ENCODE peak calls at places on chromosomes 7 and 10, in five cellular contexts. N is A549, Q is neuronal stem cell, M is PC-3, J is mesendoderm. H is an unnamed sample.

GRCh38 chr10:3668276-3668960 is 116.6 kb downstream of the KLF6 start:
- DNase-seq in N (no peak), Q (no peak), M (no peak), J (peak; percentile 98), H (no peak)

GRCh38 chr10:108544500-108545120 is 1378.7 kb downstream of the XPNPEP1 start:
- DNase-seq in N (peak; percentile 1), Q (peak; percentile 57), M (peak; percentile 77), J (peak; percentile 73), H (peak; percentile 78)

GRCh38 chr10:111756541-111757061 is 427.0 kb downstream of the GPAM start:
- DNase-seq in N (peak; percentile 1), Q (peak; percentile 36), M (peak; percentile 21), J (peak; percentile 91), H (peak; percentile 84)

GRCh38 chr10:89183571-89183970 is 23.5 kb downstream of the CH25H start:
- DNase-seq in N (no peak), Q (no peak), M (no peak), J (no peak), H (no peak)

GRCh38 chr10:46068905-46069304 is 22.8 kb upstream of the MSMB start:
- DNase-seq in N (no peak), Q (no peak), M (no peak), J (no peak), H (no peak)

GRCh38 chr7:35241884-35242283 is 12.0 kb downstream of the TBX20 start:
- DNase-seq in N (no peak), Q (no peak), M (peak; percentile 7), J (peak; percentile 44), H (no peak)

GRCh38 chr10:43196981-43197833 is 59.0 kb downstream of the CSGALNACT2 start:
- DNase-seq in N (no peak), Q (no peak), M (no peak), J (no peak), H (no peak)

GRCh38 chr7:80665526-80665925 is 27.1 kb downstream of the CD36 start:
- DNase-seq in N (no peak), Q (no peak), M (no peak), J (no peak), H (no peak)

GRCh38 chr7:66281678-66282593 is 76.8 kb downstream of the TPST1 start:
- DNase-seq in N (no peak), Q (no peak), M (peak; percentile 95), J (peak; percentile 34), H (no peak)

DNA sequence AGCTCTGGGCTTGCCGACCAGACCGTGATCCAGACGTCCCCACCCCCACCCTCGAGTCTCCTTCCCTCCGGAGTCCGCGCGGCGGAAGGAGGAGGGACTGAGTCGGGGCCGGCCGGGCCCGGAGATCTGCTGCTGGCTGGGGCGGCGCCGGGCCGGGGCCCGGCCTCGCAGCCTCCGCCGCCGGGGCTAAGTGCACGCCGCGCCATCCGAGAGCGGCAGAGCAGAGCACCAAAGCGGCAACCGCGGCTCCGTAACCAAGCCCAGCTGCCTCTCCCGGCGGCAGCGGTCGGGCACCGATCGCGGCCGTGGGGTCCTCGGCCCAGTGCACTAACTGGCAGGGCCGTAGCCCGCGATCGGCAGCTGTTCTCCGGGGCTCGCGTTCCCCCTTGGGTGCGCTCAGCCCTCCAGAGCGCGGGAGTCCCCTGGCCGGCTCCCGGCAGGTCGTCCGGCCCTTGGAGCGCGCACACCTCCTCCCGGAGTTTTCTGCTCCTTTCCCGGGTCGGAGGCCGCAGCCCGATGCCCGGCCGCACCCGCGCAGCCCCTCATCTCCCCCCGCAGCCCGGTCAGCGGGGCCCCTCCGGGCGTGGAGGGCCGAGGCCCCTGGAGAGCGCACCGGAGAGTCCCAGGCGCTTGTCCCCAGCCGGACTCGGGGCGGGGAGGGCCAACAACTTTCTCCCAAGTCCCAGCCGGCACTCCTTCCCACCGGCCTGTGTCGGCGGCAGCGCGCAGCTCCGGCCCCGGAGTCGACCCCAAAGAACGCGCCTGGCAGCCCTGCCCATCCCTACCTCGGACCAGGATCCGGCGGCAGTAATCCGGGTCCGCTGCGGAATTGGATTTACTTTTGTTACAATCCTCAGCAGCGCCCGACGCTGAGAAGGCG is 799 bp downstream of the VAX1 start:
- DNase-seq in N (peak; percentile 84), Q (no peak), M (peak; percentile 51), J (peak; percentile 74), H (no peak)
- H3K4me2 ChIP-seq in N (peak overlapping the region; percentile 80), Q (peak overlapping the region; percentile 97), M (peak overlapping the region; percentile 91), J (peak overlapping the region; percentile 79), H (no peak overlapping the region)

DNA sequence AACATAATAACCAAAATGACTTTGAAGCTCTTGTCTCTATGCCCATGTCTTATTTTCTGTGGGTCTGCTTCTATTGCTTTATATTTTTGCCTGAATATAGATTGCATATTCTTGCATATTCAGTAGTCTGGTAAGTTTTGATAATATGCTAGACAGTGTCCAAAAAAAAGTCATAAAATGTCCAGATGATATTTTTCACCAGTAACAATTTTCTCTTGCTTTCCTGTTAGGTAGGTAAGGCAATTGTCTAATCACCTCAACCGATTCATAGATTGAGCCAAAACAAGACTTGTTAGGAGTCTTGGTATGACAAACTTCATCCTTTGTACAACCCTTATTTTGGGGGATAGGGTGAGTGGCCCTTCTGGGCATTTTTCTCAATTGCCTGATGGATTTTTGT is 277.0 kb upstream of the NRP1 start:
- DNase-seq in N (no peak), Q (no peak), M (no peak), J (no peak), H (no peak)
- H3K4me3 ChIP-seq in N (no peak overlapping the region), Q (no peak overlapping the region), M (no peak overlapping the region), J (no peak overlapping the region), H (no peak overlapping the region)

GRCh38 chr7:100444311-100445278 is 8.3 kb upstream of the PPP1R35 start:
- DNase-seq in N (no peak), Q (no peak), M (no peak), J (peak; percentile 68), H (no peak)
- H3K4me2 ChIP-seq in N (peak overlapping the region; percentile 9), Q (no peak overlapping the region), M (no peak overlapping the region), J (no peak overlapping the region), H (no peak overlapping the region)

GRCh38 chr7:77426052-77426404 is 9.9 kb upstream of the GSAP start:
- DNase-seq in N (no peak), Q (no peak), M (no peak), J (peak; percentile 18), H (no peak)
- H3K4me3 ChIP-seq in N (peak overlapping the region; percentile 16), Q (no peak overlapping the region), M (peak overlapping the region; percentile 60), J (no peak overlapping the region), H (peak overlapping the region; percentile 17)

H was measured in Karpas-422.